ENCODE peak calls at places on chromosome 1, in seven cellular contexts. M is thoracic aorta; C is lung; N is naive thymus-derived CD4-positive, alpha-beta T cell; K is mammary epithelial cell; G is ovary; X is brain microvascular endothelial cell. E is an unnamed sample.
A peak's percentile ranks its signal among the peaks of the same experiment; 100 is the strongest.

GRCh38 chr1:53678507-53678906 is 60.5 kb downstream of the GLIS1 start:
- DNase-seq in C (no peak), M (no peak), G (no peak), K (no peak), N (no peak), X (no peak), E (no peak)

GRCh38 chr1:18300376-18300775 is 180.4 kb upstream of the KLHDC7A start:
- DNase-seq in M (no peak), C (no peak), G (no peak), K (no peak), N (no peak), X (no peak), E (no peak)

GRCh38 chr1:71307451-71307850 is 226.6 kb upstream of the ZRANB2 start:
- DNase-seq in X (no peak), K (peak; percentile 24), G (no peak), N (no peak), C (no peak), M (no peak), E (no peak)

GRCh38 chr1:161159915-161160248 is 582 bp downstream of the USP21 start:
- DNase-seq in G (no peak), M (no peak), K (no peak), N (no peak), X (no peak), C (no peak), E (no peak)

GRCh38 chr1:57353589-57353988 is 70.3 kb downstream of the DAB1 start:
- DNase-seq in K (no peak), C (no peak), N (no peak), G (no peak), X (no peak), M (no peak), E (no peak)

GRCh38 chr1:176541663-176542062 is 78.7 kb downstream of the PAPPA2 start:
- DNase-seq in X (no peak), K (peak; percentile 35), N (no peak), M (no peak), G (no peak), C (no peak), E (no peak)

GRCh38 chr1:62621907-62622306 is 24.6 kb downstream of the ANGPTL3 start:
- DNase-seq in C (peak; percentile 49), M (no peak), K (peak; percentile 81), X (peak; percentile 95), N (no peak), G (no peak), E (no peak)

GRCh38 chr1:173802961-173803360 is 21.5 kb upstream of the DARS2 start:
- DNase-seq in N (no peak), K (no peak), X (no peak), C (no peak), M (no peak), G (no peak), E (no peak)

GRCh38 chr1:66258404-66259105 is 275.4 kb upstream of the SGIP1 start:
- DNase-seq in N (no peak), K (no peak), M (no peak), C (no peak), X (no peak), G (no peak), E (no peak)

GRCh38 chr1:156025873-156026272 is 5.1 kb upstream of the SSR2 start:
- DNase-seq in M (no peak), K (no peak), C (peak; percentile 50), X (peak; percentile 62), G (no peak), N (peak; percentile 16), E (peak; percentile 47)

GRCh38 chr1:162732566-162733335 is 57.8 kb upstream of the HSD17B7 start:
- DNase-seq in M (no peak), N (no peak), C (no peak), X (no peak), K (no peak), G (peak; percentile 65), E (no peak)

DNA sequence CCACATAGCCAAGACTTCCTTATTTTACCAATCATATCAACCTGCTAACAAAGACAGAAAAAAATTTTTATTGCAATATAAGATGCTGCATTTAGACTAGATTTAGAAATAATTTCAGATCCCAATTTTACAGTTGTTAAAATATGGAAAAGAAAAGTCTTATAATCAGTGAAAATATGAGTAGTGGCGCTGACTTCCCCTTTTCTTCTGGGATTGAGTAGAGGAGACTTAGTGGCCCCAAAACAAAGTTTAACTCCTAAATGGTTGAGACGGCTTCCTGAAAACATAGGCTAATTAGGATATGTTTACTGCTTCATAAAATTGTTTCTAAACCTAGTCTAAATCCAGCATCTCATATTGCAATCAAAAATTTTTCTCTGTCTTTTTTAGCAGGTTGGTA is 68.4 kb downstream of the RAB3GAP2 start:
- DNase-seq in N (no peak), K (no peak), X (no peak), G (no peak), C (no peak), M (no peak), E (no peak)
- H3K36me3 ChIP-seq in N (peaks cover 22% of the 10 kb centered on the region), K (peaks cover 20% of the 10 kb centered on the region), X (peaks cover 40% of the 10 kb centered on the region), G (no peaks in the 10 kb centered on the region), C (peaks cover 17% of the 10 kb centered on the region), M (peaks cover 23% of the 10 kb centered on the region), E (peaks cover 8% of the 10 kb centered on the region)

DNA sequence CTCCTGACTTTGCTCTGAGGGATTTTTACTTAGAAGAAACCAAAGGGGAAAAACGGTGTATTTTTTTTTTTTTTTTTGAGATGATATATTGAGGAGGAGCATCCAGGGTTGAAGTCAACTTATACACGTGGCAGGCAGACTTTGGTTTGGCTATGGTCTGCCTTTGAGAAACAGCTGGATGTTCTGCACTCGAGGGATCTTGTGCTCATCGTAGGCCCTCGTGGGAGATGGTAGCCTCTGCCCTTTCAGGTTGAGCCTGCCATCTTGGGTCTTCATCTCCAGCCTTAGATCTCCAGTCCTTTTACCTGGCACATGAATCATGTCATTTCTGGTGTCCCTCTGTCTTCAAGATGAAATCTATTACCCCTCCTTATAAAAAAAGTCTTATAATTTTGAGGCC is 67.1 kb upstream of the UBE2U start:
- DNase-seq in C (no peak), K (no peak), M (no peak), G (no peak), N (no peak), X (no peak), E (no peak)
- H3K27ac ChIP-seq in C (no peak overlapping the region), K (no peak overlapping the region), M (no peak overlapping the region), G (no peak overlapping the region), N (no peak overlapping the region), X (peak overlapping the region; percentile 72), E (no peak overlapping the region)

DNA sequence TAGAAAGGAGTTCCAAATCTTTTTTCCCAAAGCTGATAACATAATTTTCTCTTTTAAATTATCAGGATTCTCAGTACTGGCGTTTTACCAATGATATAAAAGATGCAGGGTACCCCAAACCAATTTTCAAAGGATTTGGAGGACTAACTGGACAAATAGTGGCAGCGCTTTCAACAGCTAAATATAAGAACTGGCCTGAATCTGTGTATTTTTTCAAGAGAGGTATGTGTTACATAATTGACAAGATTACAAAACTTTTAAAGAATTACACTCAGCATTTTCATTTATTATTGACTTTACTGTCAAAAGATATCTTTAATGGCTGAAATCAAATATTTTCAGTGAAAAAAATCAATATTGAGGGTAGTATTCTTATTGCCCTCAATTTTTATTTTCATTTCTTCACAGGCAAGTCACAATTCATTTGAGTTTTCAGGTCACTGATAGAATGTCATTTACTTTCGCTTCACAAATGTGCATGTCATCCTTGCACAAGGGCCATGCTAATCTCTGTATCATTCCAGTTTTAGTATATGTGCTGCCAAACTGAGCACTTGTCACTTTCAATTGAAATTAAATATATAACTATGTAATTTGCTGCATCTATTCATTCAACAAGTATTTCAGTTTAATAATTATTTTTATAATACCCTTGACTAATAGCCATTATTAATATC is 63.5 kb downstream of the TPR start:
- DNase-seq in M (no peak), G (no peak), K (no peak), C (no peak), X (no peak), N (no peak), E (no peak)
- H3K36me3 ChIP-seq in M (peaks cover 24% of the 10 kb centered on the region), G (no peaks in the 10 kb centered on the region), K (peaks cover 27% of the 10 kb centered on the region), C (peaks cover 3% of the 10 kb centered on the region), X (peaks cover 10% of the 10 kb centered on the region), N (peaks cover 5% of the 10 kb centered on the region), E (peaks cover 3% of the 10 kb centered on the region)

GRCh38 chr1:154589780-154590179 is 18.2 kb downstream of the ADAR start:
- DNase-seq in M (no peak), G (no peak), C (no peak), K (no peak), N (no peak), X (no peak), E (no peak)

GRCh38 chr1:154591206-154591605 is 16.8 kb downstream of the ADAR start:
- DNase-seq in K (no peak), C (no peak), X (no peak), M (no peak), N (no peak), G (no peak), E (no peak)

GRCh38 chr1:154593390-154593789 is 14.6 kb downstream of the ADAR start:
- DNase-seq in C (no peak), G (no peak), K (no peak), M (no peak), X (no peak), N (no peak), E (no peak)

GRCh38 chr1:154594811-154595210 is 13.2 kb downstream of the ADAR start:
- DNase-seq in X (no peak), C (no peak), K (no peak), G (no peak), N (no peak), M (no peak), E (no peak)

GRCh38 chr1:154590756-154591155 is 17.2 kb downstream of the ADAR start:
- DNase-seq in M (no peak), N (no peak), X (no peak), K (no peak), G (no peak), C (no peak), E (no peak)
- H3K27ac ChIP-seq in M (no peak overlapping the region), N (no peak overlapping the region), X (no peak overlapping the region), K (no peak overlapping the region), G (no peak overlapping the region), C (no peak overlapping the region), E (no peak overlapping the region)

E was measured in iPS DF 6.9.